ENCODE peak calls at places on chromosome 3, in ten cellular contexts. Q, V, I, G, D, H, T, B, O and Z are unnamed samples.

GRCh38 chr3:147394168-147394941 is 12.0 kb downstream of the ZIC4 start:
- DNase-seq in D (no peak), B (peak), H (no peak), O (no peak), T (no peak), Q (no peak), G (no peak), V (no peak), I (peak), Z (peak)

GRCh38 chr3:16382852-16383251 is 117.8 kb downstream of the OXNAD1 start:
- DNase-seq in B (no peak), V (no peak), O (no peak), I (no peak), Q (no peak), G (no peak), H (no peak), D (no peak), T (no peak), Z (no peak)

GRCh38 chr3:104892044-104892443 is 474.7 kb upstream of the ALCAM start:
- DNase-seq in D (no peak), I (no peak), O (no peak), T (no peak), Q (no peak), G (no peak), H (no peak), V (no peak), B (no peak), Z (no peak)

GRCh38 chr3:185858502-185859225 is 33.8 kb upstream of the IGF2BP2 start:
- DNase-seq in H (no peak), T (no peak), B (no peak), G (no peak), Q (no peak), V (no peak), I (no peak), O (no peak), D (no peak), Z (no peak)

GRCh38 chr3:48222616-48223513 is at the start of gene CAMP:
- DNase-seq in I (peak), V (peak), O (peak), D (no peak), T (no peak), Q (no peak), B (peak), H (peak), G (peak), Z (no peak)

GRCh38 chr3:24740367-24740766 is 245.7 kb upstream of the THRB start:
- DNase-seq in I (no peak), T (no peak), V (no peak), O (no peak), G (no peak), Q (no peak), H (no peak), B (no peak), D (no peak), Z (no peak)

GRCh38 chr3:170296703-170297102 is 60.8 kb upstream of the SKIL start:
- DNase-seq in V (no peak), O (no peak), D (no peak), B (no peak), T (no peak), H (no peak), Q (no peak), I (no peak), G (no peak), Z (no peak)

GRCh38 chr3:157175678-157176077 is 15.7 kb upstream of the CCNL1 start:
- DNase-seq in D (no peak), B (no peak), H (peak), Q (peak), V (no peak), I (peak), O (no peak), G (no peak), T (no peak), Z (peak)

GRCh38 chr3:52052831-52053306 is 3.5 kb downstream of the DUSP7 start:
- DNase-seq in Q (peak), B (peak), H (peak), G (peak), O (peak), I (peak), V (no peak), T (no peak), D (peak), Z (peak)

GRCh38 chr3:149934524-149934923 is 36.2 kb downstream of the PFN2 start:
- DNase-seq in B (peak), D (no peak), Q (no peak), T (peak), G (peak), O (no peak), I (peak), V (peak), H (no peak), Z (no peak)

GRCh38 chr3:12959838-12960378 is 113.3 kb downstream of the IQSEC1 start:
- DNase-seq in D (no peak), B (no peak), I (no peak), V (no peak), H (no peak), T (no peak), O (no peak), G (no peak), Q (no peak), Z (no peak)

GRCh38 chr3:107756649-107757048 is 233.9 kb downstream of the BBX start:
- DNase-seq in T (no peak), Q (no peak), H (no peak), D (no peak), V (no peak), I (no peak), G (no peak), O (no peak), B (no peak), Z (no peak)

GRCh38 chr3:182238141-182238540 is 526.4 kb downstream of the SOX2 start:
- DNase-seq in H (no peak), G (no peak), D (no peak), B (peak), V (no peak), I (peak), Q (no peak), O (no peak), T (no peak), Z (no peak)

GRCh38 chr3:161793194-161793825 is 296.7 kb downstream of the OTOL1 start:
- DNase-seq in D (no peak), O (no peak), H (no peak), V (no peak), B (no peak), I (no peak), Q (no peak), G (no peak), T (no peak), Z (no peak)

GRCh38 chr3:87311309-87311708 is 34.9 kb upstream of the POU1F1 start:
- DNase-seq in G (no peak), Q (no peak), O (no peak), V (no peak), I (no peak), D (no peak), H (no peak), B (peak), T (no peak), Z (no peak)

GRCh38 chr3:194313642-194314430 is 37.3 kb downstream of the CPN2 start:
- DNase-seq in T (no peak), B (no peak), D (no peak), V (peak), G (peak), Q (no peak), O (no peak), H (peak), I (no peak), Z (no peak)

GRCh38 chr3:6025032-6025431 is 835.9 kb upstream of the GRM7 start:
- DNase-seq in B (no peak), O (no peak), I (no peak), Q (no peak), T (no peak), V (no peak), H (no peak), G (no peak), D (no peak), Z (no peak)

GRCh38 chr3:32816439-32817194 is 1.2 kb upstream of the TRIM71 start:
- DNase-seq in G (peak), Q (no peak), T (no peak), B (peak), I (peak), D (no peak), O (no peak), H (no peak), V (no peak), Z (no peak)

GRCh38 chr3:169002689-169003088 is 660.8 kb downstream of the MECOM start:
- DNase-seq in Q (no peak), O (no peak), T (no peak), V (no peak), B (no peak), D (no peak), I (no peak), H (no peak), G (no peak), Z (no peak)

GRCh38 chr3:170130532-170130931 is 51.0 kb downstream of the PHC3 start:
- DNase-seq in V (no peak), T (no peak), B (no peak), H (no peak), O (no peak), Q (no peak), D (no peak), I (no peak), G (peak), Z (no peak)

GRCh38 chr3:120645083-120645800 is 36.8 kb downstream of the HGD start:
- DNase-seq in H (no peak), B (no peak), D (no peak), O (no peak), V (no peak), I (peak), T (no peak), Q (no peak), G (peak), Z (no peak)

GRCh38 chr3:2154596-2154995 is 55.9 kb downstream of the CNTN4 start:
- DNase-seq in T (no peak), I (no peak), O (no peak), B (no peak), V (no peak), D (no peak), G (no peak), H (no peak), Q (no peak), Z (no peak)

GRCh38 chr3:133494469-133494868 is 79.0 kb upstream of the CDV3 start:
- DNase-seq in O (no peak), B (no peak), T (no peak), Q (peak), D (no peak), V (no peak), G (peak), I (peak), H (no peak), Z (no peak)

GRCh38 chr3:50466177-50466576 is 37.3 kb downstream of the CACNA2D2 start:
- DNase-seq in Q (no peak), G (no peak), I (no peak), H (no peak), T (no peak), B (no peak), D (no peak), V (no peak), O (no peak), Z (no peak)

GRCh38 chr3:31410411-31410810 is 122.3 kb upstream of the STT3B start:
- DNase-seq in H (no peak), Q (no peak), D (no peak), T (no peak), G (no peak), O (no peak), I (no peak), V (no peak), B (no peak), Z (no peak)
- H3K4me3 ChIP-seq in H (no peak), Q (no peak), D (no peak), T (no peak), G (no peak), O (no peak), I (no peak), V (no peak), B (no peak), Z (no peak)

GRCh38 chr3:123025642-123026521 is 1.7 kb downstream of the SEMA5B start:
- DNase-seq in D (no peak), Q (no peak), O (no peak), V (no peak), G (peak), I (no peak), H (peak), T (no peak), B (no peak), Z (peak)
- H3K4me3 ChIP-seq in D (no peak), Q (peak), O (peak), V (no peak), G (peak), I (no peak), H (no peak), T (no peak), B (peak), Z (peak)

DNA sequence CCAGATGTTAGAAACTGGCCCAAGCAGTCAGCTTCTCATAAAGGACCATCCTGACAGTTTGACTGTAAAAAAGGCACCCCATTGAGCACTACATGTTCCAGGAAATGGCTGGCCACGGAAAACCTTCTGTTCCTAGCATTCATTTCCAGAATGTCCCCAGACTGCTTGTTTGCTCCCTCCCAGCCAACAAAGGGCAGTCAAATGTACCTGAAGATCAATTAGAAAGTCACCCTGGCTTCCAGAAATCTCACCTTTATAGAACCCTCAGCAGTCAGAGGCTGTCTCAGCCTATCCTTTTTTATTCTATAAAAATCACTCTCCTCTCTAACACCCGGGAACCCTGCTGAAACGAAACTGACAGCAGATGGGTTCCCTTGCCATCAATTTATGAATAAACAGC is 774 bp upstream of the SAMMSON start:
- DNase-seq in G (no peak), D (no peak), V (no peak), I (peak), H (no peak), B (peak), Q (no peak), T (no peak), O (peak), Z (no peak)
- H3K4me3 ChIP-seq in G (no peak), D (no peak), V (no peak), I (peak), H (no peak), B (peak), Q (peak), T (no peak), O (peak), Z (peak)

GRCh38 chr3:58238830-58239229 is 1.2 kb downstream of the ABHD6 start:
- DNase-seq in D (no peak), Q (no peak), B (no peak), V (no peak), H (no peak), I (no peak), G (no peak), O (no peak), T (no peak), Z (no peak)
- H3K4me3 ChIP-seq in D (peak), Q (peak), B (no peak), V (no peak), H (no peak), I (peak), G (peak), O (peak), T (peak), Z (peak)

DNA sequence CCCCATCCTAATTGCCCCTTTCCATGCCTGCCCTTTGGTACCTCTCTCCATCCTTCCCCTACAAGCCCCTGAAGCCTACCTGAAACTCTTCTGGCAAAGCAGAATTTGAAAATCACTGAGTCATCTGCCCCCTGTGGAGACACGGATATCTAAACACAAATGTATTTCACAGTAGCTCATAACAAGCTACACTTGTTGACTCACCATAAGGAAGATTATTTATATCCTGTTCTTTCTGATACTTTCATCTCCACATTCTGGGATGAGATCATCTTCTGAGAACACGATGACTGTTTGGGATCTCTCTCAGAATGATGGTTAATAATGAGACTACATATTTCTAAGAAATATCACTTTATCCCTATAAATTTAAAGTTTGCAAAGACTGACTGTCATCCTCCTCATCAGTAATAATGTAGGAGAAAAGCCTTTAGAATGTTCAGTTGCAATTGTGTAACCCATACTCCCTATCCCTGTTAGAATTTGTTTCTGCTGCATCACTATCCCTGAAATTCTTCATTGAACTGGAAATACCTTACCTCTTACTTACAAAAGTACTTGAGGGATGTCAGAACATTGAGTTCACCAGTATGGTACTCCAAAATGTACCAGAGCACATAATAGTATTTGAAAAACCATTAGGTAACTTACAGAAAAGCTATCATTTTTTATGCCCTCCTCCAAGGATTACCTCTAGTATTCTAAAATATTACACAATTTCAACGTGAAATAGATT is 116.1 kb upstream of the IL12A start:
- DNase-seq in H (no peak), V (peak), I (peak), T (peak), G (peak), Q (peak), D (no peak), O (no peak), B (peak), Z (no peak)
- H3K4me3 ChIP-seq in H (no peak), V (no peak), I (no peak), T (no peak), G (no peak), Q (no peak), D (no peak), O (no peak), B (no peak), Z (no peak)

DNA sequence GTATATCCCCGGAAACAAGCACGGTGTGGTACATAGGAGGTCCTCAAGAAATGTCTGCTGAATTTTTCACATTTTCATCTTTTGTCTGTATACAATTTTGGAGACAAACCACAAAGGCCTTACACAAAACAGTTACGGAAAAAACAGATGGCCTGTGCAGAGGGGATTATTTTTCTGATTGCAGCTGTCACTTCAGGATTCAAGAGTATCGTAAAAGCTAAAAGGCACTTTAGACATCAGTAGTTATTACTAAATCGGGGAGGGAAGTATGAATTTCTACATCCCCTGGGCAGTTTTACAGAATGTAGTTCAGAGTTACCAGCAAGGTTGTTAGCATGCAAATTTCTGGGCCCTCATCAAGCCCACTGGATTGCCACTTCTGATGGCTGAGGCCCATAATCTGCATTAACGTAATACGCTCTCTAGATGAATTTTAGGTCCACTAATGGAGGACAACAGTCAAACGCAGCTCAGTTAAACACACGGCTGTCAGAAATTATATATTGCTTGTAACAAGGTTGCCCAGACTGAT is 1.2 kb downstream of the RIOX2 start:
- DNase-seq in I (no peak), T (no peak), B (no peak), V (no peak), H (no peak), O (no peak), Q (no peak), G (no peak), D (no peak), Z (no peak)
- H3K4me3 ChIP-seq in I (peak), T (peak), B (peak), V (peak), H (no peak), O (peak), Q (peak), G (no peak), D (peak), Z (peak)

DNA sequence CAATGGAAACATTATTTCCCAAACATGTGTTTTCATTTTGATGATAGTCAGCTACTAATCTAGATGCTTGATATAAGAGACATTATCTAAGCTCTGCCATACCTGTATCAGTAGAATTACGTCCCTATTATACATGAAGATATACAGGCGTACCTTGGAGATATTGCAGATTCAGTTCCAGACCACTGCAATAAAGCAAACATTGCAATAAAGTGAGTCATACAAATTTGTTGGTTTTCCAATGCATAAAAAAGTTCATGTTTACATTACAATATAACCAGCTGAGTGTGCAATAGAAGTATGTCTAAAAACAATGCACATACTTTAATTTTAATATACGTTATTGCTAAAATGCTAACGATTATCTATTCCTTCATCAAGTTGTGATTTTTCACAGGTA is 236.0 kb upstream of the ZNF717 start:
- DNase-seq in H (no peak), T (no peak), B (peak), V (no peak), G (no peak), Q (no peak), O (no peak), I (peak), D (no peak), Z (no peak)
- H3K4me3 ChIP-seq in H (no peak), T (no peak), B (no peak), V (no peak), G (no peak), Q (no peak), O (no peak), I (no peak), D (no peak), Z (no peak)

DNA sequence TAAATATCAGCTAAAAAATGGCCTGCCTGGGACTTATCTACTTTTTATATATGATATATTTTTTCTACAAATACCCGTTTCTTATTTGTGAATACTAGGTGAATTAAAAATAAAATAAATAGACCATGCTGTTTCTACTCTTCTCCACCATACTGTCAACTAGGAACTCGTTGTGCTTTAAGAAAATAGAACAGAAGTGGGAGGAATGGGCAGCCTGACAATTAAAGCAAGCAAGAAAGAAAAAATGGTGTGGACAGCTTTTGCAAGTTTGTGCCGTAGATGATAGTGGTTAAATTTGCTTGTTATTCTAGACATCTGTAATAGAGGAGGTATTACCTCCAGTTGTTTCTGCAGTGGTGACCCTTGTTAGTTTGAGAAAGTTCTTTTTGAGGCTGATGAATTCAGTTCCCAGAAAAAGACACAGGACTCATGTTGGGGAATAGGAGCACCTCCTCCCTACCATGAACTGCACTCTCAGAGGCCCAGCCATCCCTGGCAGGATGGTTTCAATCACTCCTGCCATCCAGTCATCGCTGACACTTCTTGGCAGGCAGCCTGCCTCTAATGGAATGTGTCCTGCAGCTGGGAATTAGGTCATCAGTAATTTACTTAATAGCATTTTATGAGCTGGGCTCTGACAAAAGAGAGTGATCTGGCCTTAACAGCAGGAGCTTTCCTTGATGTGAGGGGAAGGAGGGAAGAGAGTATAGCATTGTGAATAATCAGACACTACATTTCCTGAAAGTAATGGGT is 105.0 kb upstream of the GAP43 start:
- DNase-seq in T (peak), O (no peak), H (no peak), Q (no peak), D (no peak), G (peak), V (peak), B (peak), I (peak), Z (peak)
- H3K4me3 ChIP-seq in T (no peak), O (no peak), H (no peak), Q (no peak), D (no peak), G (no peak), V (no peak), B (no peak), I (no peak), Z (no peak)